ENCODE peak calls at places on chromosomes 5 and 9, in ten cellular contexts. T is NT2/D1; Y is cardiac muscle cell; M is adipocyte; J is heart left ventricle; V is A673; K is body of pancreas; U is effector memory CD4-positive, alpha-beta T cell; Q is H1; N is HCT116. Z is an unnamed sample.

GRCh38 chr5:111857633-111858032 is 100.6 kb upstream of the NREP start:
- DNase-seq in T (no peak), Y (peak; percentile 21), M (peak; percentile 13), J (no peak), V (no peak), K (no peak), U (no peak), Q (no peak), N (no peak), Z (no peak)

GRCh38 chr9:69645488-69645887 is 26.7 kb downstream of the APBA1 start:
- DNase-seq in T (no peak), Y (no peak), M (no peak), J (no peak), V (no peak), K (peak; percentile 88), U (no peak), Q (no peak), N (peak; percentile 8), Z (no peak)

GRCh38 chr5:38509185-38509584 is 47.3 kb downstream of the LIFR start:
- DNase-seq in T (no peak), Y (peak; percentile 68), M (peak; percentile 77), J (no peak), V (peak; percentile 58), K (no peak), U (no peak), Q (no peak), N (no peak), Z (no peak)

GRCh38 chr9:63816742-63817621 is 1468.0 kb downstream of the FOXD4L5 start:
- DNase-seq in T (peak; percentile 97), Y (peak; percentile 92), M (peak; percentile 90), J (peak; percentile 79), V (peak; percentile 52), K (peak; percentile 84), U (peak; percentile 51), Q (peak; percentile 98), N (no peak), Z (peak; percentile 16)

GRCh38 chr9:15220658-15221310 is 86.2 kb downstream of the TTC39B start:
- DNase-seq in T (no peak), Y (peak; percentile 19), M (peak; percentile 66), J (no peak), V (no peak), K (no peak), U (no peak), Q (no peak), N (no peak), Z (no peak)

GRCh38 chr9:83396348-83396747 is 141.9 kb downstream of the FRMD3 start:
- DNase-seq in T (no peak), Y (no peak), M (no peak), J (no peak), V (no peak), K (no peak), U (no peak), Q (no peak), N (no peak), Z (no peak)

GRCh38 chr5:93460286-93460685 is 120.7 kb downstream of the NR2F1-AS1 start:
- DNase-seq in T (no peak), Y (no peak), M (no peak), J (no peak), V (no peak), K (no peak), U (no peak), Q (no peak), N (no peak), Z (no peak)

GRCh38 chr9:129886226-129887174 is 51.2 kb downstream of the USP20 start:
- DNase-seq in T (no peak), Y (peak; percentile 30), M (no peak), J (no peak), V (no peak), K (no peak), U (peak; percentile 68), Q (no peak), N (no peak), Z (no peak)

GRCh38 chr5:173123416-173123815 is 20.9 kb upstream of the BNIP1 start:
- DNase-seq in T (no peak), Y (peak; percentile 86), M (peak; percentile 74), J (no peak), V (no peak), K (no peak), U (no peak), Q (no peak), N (no peak), Z (no peak)

GRCh38 chr5:53364098-53364497 is 116.3 kb upstream of the FST start:
- DNase-seq in T (no peak), Y (peak; percentile 59), M (no peak), J (no peak), V (peak; percentile 19), K (no peak), U (no peak), Q (no peak), N (no peak), Z (no peak)

GRCh38 chr9:124377985-124378384 is 37.3 kb downstream of the PSMB7 start:
- DNase-seq in T (no peak), Y (no peak), M (no peak), J (no peak), V (no peak), K (no peak), U (no peak), Q (no peak), N (no peak), Z (no peak)

GRCh38 chr9:108568093-108568492 is 287.7 kb downstream of the ACTL7B start:
- DNase-seq in T (no peak), Y (no peak), M (no peak), J (no peak), V (no peak), K (no peak), U (no peak), Q (no peak), N (no peak), Z (no peak)

GRCh38 chr5:445591-445990 is 2.6 kb downstream of the EXOC3 start:
- DNase-seq in T (no peak), Y (no peak), M (no peak), J (peak; percentile 11), V (no peak), K (no peak), U (no peak), Q (no peak), N (no peak), Z (no peak)

GRCh38 chr9:135524130-135524861 is 3.1 kb downstream of the LCN1 start:
- DNase-seq in T (no peak), Y (peak; percentile 49), M (peak; percentile 31), J (no peak), V (no peak), K (no peak), U (no peak), Q (peak; percentile 45), N (no peak), Z (peak; percentile 38)

GRCh38 chr5:34967540-34967939 is 38.2 kb downstream of the DNAJC21 start:
- DNase-seq in T (no peak), Y (no peak), M (no peak), J (no peak), V (no peak), K (no peak), U (no peak), Q (no peak), N (no peak), Z (no peak)

GRCh38 chr5:34970552-34970951 is 41.2 kb downstream of the DNAJC21 start:
- DNase-seq in T (no peak), Y (no peak), M (no peak), J (no peak), V (no peak), K (no peak), U (no peak), Q (no peak), N (no peak), Z (no peak)

DNA sequence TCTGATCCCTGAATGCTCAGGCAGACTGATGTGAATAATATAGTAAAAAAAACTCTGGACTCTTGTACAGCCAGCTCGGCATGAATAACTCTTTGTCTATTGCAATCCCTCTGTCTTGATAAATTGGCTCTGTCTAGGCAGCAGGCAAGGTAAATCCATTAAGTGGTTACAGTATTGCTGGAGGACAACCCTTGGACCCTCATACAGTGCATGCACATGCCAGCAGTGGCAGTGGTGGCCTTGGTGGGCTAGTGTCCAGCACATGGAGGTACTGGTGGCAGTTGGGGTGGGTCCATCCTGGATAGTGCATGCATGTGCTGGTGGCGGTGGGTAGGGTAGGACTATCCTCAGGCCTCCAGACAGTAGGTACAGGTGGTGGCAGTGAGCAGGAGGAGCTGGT is 38.9 kb downstream of the DNAJC21 start:
- DNase-seq in T (no peak), Y (no peak), M (no peak), J (no peak), V (no peak), K (no peak), U (no peak), Q (no peak), N (no peak), Z (no peak)
- H3K4me1 ChIP-seq in T (no peaks in the 10 kb centered on the region), Y (no peaks in the 10 kb centered on the region), M (no peaks in the 10 kb centered on the region), J (no peaks in the 10 kb centered on the region), V (no peaks in the 10 kb centered on the region), K (no peaks in the 10 kb centered on the region), U (no peaks in the 10 kb centered on the region), Q (no peaks in the 10 kb centered on the region), N (no peaks in the 10 kb centered on the region), Z (no peaks in the 10 kb centered on the region)

GRCh38 chr5:142655339-142656267 is 30.3 kb downstream of the FGF1 start:
- DNase-seq in T (peak; percentile 54), Y (peak; percentile 92), M (peak; percentile 92), J (peak; percentile 88), V (peak; percentile 88), K (peak; percentile 77), U (peak; percentile 19), Q (peak; percentile 96), N (peak; percentile 33), Z (peak; percentile 33)
- H3K4me3 ChIP-seq in T (no peak overlapping the region), Y (no peak overlapping the region), M (peak overlapping the region; percentile 14), J (no peak overlapping the region), V (no peak overlapping the region), K (no peak overlapping the region), U (no peak overlapping the region), Q (no peak overlapping the region), N (no peak overlapping the region), Z (no peak overlapping the region)

DNA sequence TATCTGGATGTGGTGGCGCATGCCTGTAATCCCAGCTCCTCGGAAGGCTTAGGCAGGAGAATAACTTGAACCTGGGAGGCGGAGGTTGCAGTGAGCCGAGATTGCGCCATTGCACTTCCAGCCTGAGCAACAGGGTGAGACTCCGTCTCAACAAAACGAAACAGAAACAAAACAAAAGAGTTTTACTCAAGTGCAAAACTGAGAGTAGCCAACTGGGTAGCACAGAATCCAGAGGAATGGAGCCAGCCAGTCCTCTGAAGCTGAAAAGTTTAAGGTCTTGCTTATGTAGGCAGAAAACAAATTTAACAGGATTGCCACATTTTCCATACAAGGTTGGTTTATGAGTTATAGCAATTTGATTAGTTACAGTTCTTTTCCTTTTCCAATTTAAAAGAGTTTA is 32.0 kb downstream of the SPIN1 start:
- DNase-seq in T (no peak), Y (no peak), M (no peak), J (no peak), V (peak; percentile 70), K (no peak), U (no peak), Q (no peak), N (no peak), Z (no peak)
- H3K36me3 ChIP-seq in T (peaks cover 68% of the 10 kb centered on the region), Y (peaks cover 11% of the 10 kb centered on the region), M (peaks cover 10% of the 10 kb centered on the region), J (no peaks in the 10 kb centered on the region), V (peaks cover 49% of the 10 kb centered on the region), K (no peaks in the 10 kb centered on the region), U (peaks cover 25% of the 10 kb centered on the region), Q (no peaks in the 10 kb centered on the region), N (no peaks in the 10 kb centered on the region), Z (peaks cover 26% of the 10 kb centered on the region)

DNA sequence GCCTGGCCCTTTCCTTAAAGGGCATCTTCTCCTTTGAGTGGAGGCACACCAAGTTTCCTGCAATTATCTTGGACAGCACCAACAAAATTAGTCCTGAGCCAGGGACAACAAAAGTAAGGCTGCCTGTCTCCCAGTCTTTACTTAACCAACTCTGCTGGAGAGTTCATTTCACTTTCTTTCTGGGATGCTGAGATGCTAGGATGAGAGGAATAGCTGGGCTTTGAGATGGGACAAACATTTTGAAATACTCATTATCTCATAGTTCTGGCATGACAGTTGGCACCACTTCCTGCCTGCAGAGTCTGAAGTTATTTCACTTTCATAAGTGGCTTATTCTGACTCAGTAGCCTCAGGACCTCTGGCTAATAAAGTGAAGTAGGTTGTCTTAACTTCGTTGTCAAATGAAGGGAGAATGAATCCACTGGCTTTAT is 157.0 kb downstream of the C9orf152 start:
- DNase-seq in T (no peak), Y (peak; percentile 84), M (peak; percentile 91), J (no peak), V (peak; percentile 63), K (peak; percentile 24), U (no peak), Q (no peak), N (peak; percentile 48), Z (peak; percentile 72)
- H3K4me1 ChIP-seq in T (peaks cover 8% of the 10 kb centered on the region), Y (peaks cover 23% of the 10 kb centered on the region), M (peaks cover 32% of the 10 kb centered on the region), J (peaks cover 9% of the 10 kb centered on the region), V (no peaks in the 10 kb centered on the region), K (peaks cover 27% of the 10 kb centered on the region), U (peaks cover 5% of the 10 kb centered on the region), Q (peaks cover 5% of the 10 kb centered on the region), N (peaks cover 36% of the 10 kb centered on the region), Z (no peaks in the 10 kb centered on the region)